ENCODE peak calls at places on chromosomes 1 and 21, in seven cellular contexts. S, K, B, W, D, P and R are unnamed samples.

GRCh38 chr1:2789164-2789985 is 12.1 kb downstream of the TTC34 start:
- DNase-seq in D (no peak), K (no peak), B (no peak), W (peak; percentile 65), S (no peak), P (no peak), R (no peak)

GRCh38 chr1:44822131-44822701 is 13.9 kb downstream of the BTBD19 start:
- DNase-seq in D (no peak), K (no peak), S (no peak), B (no peak), P (no peak), W (no peak), R (no peak)

GRCh38 chr1:61591316-61591715 is 133.6 kb downstream of the TM2D1 start:
- DNase-seq in W (no peak), K (peak; percentile 72), P (no peak), S (no peak), B (no peak), D (no peak), R (no peak)

GRCh38 chr21:33881689-33882440 is 33.7 kb downstream of the ATP5PO start:
- DNase-seq in S (no peak), K (no peak), W (no peak), D (no peak), B (no peak), P (no peak), R (no peak)

GRCh38 chr1:206694551-206695124 is 9.9 kb downstream of the MAPKAPK2 start:
- DNase-seq in K (no peak), S (no peak), W (peak; percentile 89), B (no peak), P (no peak), D (peak; percentile 64), R (no peak)

GRCh38 chr21:33189237-33189636 is 40.5 kb upstream of the IFNAR2 start:
- DNase-seq in P (no peak), D (no peak), W (no peak), B (no peak), K (no peak), S (no peak), R (no peak)

GRCh38 chr1:230306158-230306557 is 120.0 kb downstream of the PGBD5 start:
- DNase-seq in B (no peak), K (no peak), D (no peak), P (peak; percentile 48), S (no peak), W (no peak), R (no peak)

GRCh38 chr1:217453816-217454215 is 177.1 kb downstream of the GPATCH2 start:
- DNase-seq in W (peak; percentile 5), P (no peak), S (no peak), B (no peak), D (no peak), K (no peak), R (no peak)

GRCh38 chr1:5904551-5904950 is 87.7 kb downstream of the NPHP4 start:
- DNase-seq in P (no peak), B (no peak), D (no peak), W (no peak), K (no peak), S (no peak), R (no peak)

GRCh38 chr1:59487335-59488031 is 190.6 kb downstream of the FGGY start:
- DNase-seq in D (no peak), P (peak; percentile 66), W (no peak), S (no peak), B (peak; percentile 40), K (peak; percentile 86), R (peak; percentile 40)

GRCh38 chr1:12434174-12434573 is 183.8 kb downstream of the DHRS3 start:
- DNase-seq in B (no peak), S (peak; percentile 51), P (peak; percentile 76), W (no peak), K (peak; percentile 81), D (no peak), R (peak; percentile 76)
- TF ChIP-seq EZH2phosphoT487 in B (no peak), S (no peak), P (no peak), W (no peak), K (no peak), D (no peak), R (no peak)

GRCh38 chr1:176880954-176881595 is 283.4 kb downstream of the ASTN1 start:
- DNase-seq in P (peak; percentile 61), S (peak; percentile 51), B (peak; percentile 93), W (peak; percentile 95), D (peak; percentile 95), K (peak; percentile 87), R (peak; percentile 76)

GRCh38 chr1:176878750-176879536 is 285.6 kb downstream of the ASTN1 start:
- DNase-seq in B (no peak), W (peak; percentile 69), K (no peak), S (no peak), D (peak; percentile 49), P (no peak), R (no peak)

GRCh38 chr1:176879784-176880620 is 284.5 kb downstream of the ASTN1 start:
- DNase-seq in B (no peak), K (no peak), S (no peak), D (no peak), W (no peak), P (no peak), R (no peak)

GRCh38 chr1:176876966-176877515 is 287.5 kb downstream of the ASTN1 start:
- DNase-seq in P (no peak), K (no peak), W (no peak), S (no peak), D (no peak), B (no peak), R (no peak)

DNA sequence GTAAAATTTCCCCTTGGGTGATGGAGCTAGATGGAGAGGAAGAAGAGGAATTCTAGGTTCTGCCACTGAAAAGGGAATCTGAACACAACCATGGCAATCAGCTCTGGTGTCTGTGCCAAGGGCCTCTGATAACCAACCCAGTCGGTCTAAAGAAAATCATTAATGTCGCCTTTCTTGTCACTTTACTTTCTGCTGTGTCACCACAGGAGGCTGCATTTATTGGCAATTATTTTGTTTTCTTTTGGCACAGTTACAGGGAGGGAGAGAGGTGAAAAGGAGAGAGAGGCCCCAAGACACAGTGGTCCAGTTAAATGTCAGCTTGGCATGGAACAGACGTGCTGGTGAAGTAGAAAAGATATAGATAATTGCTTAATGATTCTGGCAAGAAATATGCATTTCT is 287.0 kb downstream of the ASTN1 start:
- DNase-seq in S (no peak), D (no peak), W (no peak), K (no peak), P (no peak), B (no peak), R (no peak)
- TF ChIP-seq EZH2 in S (no peak), D (no peak), W (no peak), K (no peak), P (no peak), B (no peak), R (no peak)

GRCh38 chr1:26337625-26338024 is 16.3 kb downstream of the CRYBG2 start:
- DNase-seq in D (no peak), W (no peak), S (no peak), P (no peak), B (no peak), K (no peak), R (no peak)
- H2AFZ ChIP-seq in D (no peak overlapping the region), W (no peak overlapping the region), S (no peak overlapping the region), P (no peak overlapping the region), B (no peak overlapping the region), K (no peak overlapping the region), R (no peak overlapping the region)

DNA sequence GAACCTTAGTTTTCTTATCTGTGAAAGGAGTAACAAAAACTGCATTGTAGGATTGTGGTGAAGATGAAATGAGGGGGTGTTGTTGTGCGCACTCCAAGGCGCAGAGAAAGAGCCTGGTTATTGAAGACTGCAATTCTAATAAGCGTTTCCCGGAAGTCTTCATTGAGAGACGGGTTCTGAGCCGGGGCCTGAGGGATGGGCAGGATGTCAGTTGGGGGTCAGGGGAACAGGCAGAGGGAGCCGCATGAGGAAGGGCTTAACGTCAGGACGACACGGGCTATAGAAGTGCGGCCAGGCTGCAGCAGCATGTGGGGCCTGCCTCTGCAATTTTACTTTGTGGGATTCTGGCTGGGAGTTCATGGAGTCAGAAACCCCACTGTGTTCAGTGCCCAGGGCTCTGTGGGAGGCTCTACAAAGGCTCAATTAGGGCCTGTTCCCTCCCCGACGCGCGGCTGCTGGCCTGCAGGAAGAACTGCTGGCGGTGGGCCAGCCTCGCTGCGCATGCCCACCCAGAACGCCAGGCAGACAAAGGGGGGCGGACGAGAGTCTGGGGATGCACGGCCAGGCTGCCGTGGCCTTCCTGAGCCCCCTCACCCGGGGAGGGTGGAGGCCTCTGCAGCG is 20.7 kb downstream of the TRIM62 start:
- DNase-seq in W (no peak), P (no peak), S (no peak), B (peak; percentile 69), D (peak; percentile 78), K (no peak), R (no peak)
- TF ChIP-seq EZH2phosphoT487 in W (no peak), P (no peak), S (no peak), B (no peak), D (no peak), K (no peak), R (no peak)

GRCh38 chr1:942411-942821 is 16.6 kb downstream of the NOC2L start:
- DNase-seq in W (peak; percentile 70), D (peak; percentile 76), K (peak; percentile 67), B (peak; percentile 61), S (no peak), P (no peak), R (no peak)
- TF ChIP-seq EZH2 in W (no peak), D (peak; percentile 58), K (no peak), B (no peak), S (no peak), P (no peak), R (no peak)

DNA sequence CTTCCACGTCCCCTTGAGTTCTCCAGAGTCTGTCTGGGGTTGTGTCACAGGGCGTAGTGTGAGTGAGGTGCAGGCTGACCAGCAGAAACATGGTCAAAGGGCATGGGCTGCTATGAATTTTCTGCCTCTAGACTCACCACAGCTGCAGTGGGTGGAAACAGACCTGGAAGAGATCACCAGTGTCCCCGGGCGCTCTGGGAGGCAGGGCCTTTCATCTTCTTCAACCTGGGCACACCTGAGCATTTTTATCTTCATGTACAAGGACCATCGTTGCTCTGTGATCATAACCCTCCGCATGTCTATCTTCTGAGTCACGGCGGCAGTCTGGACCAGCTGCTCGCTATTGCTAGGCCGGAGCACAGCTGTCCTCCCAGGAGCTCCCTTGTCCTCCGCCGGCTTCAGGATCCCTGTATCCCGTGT is 29.6 kb downstream of the DEGS1 start:
- DNase-seq in P (no peak), W (no peak), K (no peak), S (no peak), B (peak; percentile 50), D (no peak), R (peak; percentile 28)
- H2AFZ ChIP-seq in P (peak overlapping the region; percentile 18), W (peak overlapping the region; percentile 83), K (no peak overlapping the region), S (no peak overlapping the region), B (no peak overlapping the region), D (no peak overlapping the region), R (no peak overlapping the region)

GRCh38 chr1:21639594-21640041 is 29.5 kb downstream of the RAP1GAP start:
- DNase-seq in K (peak; percentile 52), D (no peak), W (no peak), B (peak; percentile 43), S (no peak), P (no peak), R (no peak)

GRCh38 chr1:21641076-21641475 is 28.1 kb downstream of the RAP1GAP start:
- DNase-seq in K (no peak), B (no peak), P (no peak), D (no peak), S (no peak), W (no peak), R (no peak)

GRCh38 chr1:21640653-21641052 is 28.5 kb downstream of the RAP1GAP start:
- DNase-seq in S (no peak), W (no peak), K (no peak), P (no peak), D (no peak), B (no peak), R (no peak)

GRCh38 chr1:21637514-21637913 is 31.6 kb downstream of the RAP1GAP start:
- DNase-seq in D (no peak), K (no peak), B (no peak), P (no peak), S (no peak), W (no peak), R (no peak)

GRCh38 chr1:21638531-21639341 is 30.4 kb downstream of the RAP1GAP start:
- DNase-seq in W (no peak), B (peak; percentile 85), D (no peak), P (no peak), K (peak; percentile 52), S (peak; percentile 79), R (peak; percentile 84)
- TF ChIP-seq EZH2phosphoT487 in W (no peak), B (no peak), D (no peak), P (no peak), K (no peak), S (no peak), R (no peak)